ENCODE peak calls at places on chromosomes 13 and 19, in six cellular contexts. U, F, Z, Y, W and M are unnamed samples.

GRCh38 chr19:31666126-31666525 is 316.9 kb upstream of the TSHZ3 start:
- DNase-seq in U (no peak), F (no peak), Z (no peak), Y (no peak), W (no peak), M (no peak)

GRCh38 chr19:17726914-17727773 is 7.9 kb downstream of the MAP1S start:
- DNase-seq in U (no peak), F (no peak), Z (no peak), Y (no peak), W (no peak), M (no peak)

GRCh38 chr13:33536639-33537425 is 251.3 kb upstream of the STARD13 start:
- DNase-seq in U (no peak), F (no peak), Z (no peak), Y (no peak), W (no peak), M (no peak)

GRCh38 chr19:12933287-12934072 is at the start of gene FARSA:
- DNase-seq in U (peak), F (peak), Z (peak), Y (peak), W (peak), M (peak)

GRCh38 chr13:109144693-109145437 is 515.5 kb downstream of the MYO16 start:
- DNase-seq in U (no peak), F (no peak), Z (no peak), Y (no peak), W (no peak), M (no peak)

GRCh38 chr13:113831061-113831460 is 32.8 kb downstream of the GAS6 start:
- DNase-seq in U (no peak), F (no peak), Z (no peak), Y (no peak), W (no peak), M (no peak)

GRCh38 chr19:42596391-42597071 is 1.8 kb upstream of the CEACAM8 start:
- DNase-seq in U (peak), F (peak), Z (peak), Y (peak), W (no peak), M (peak)

GRCh38 chr19:31675187-31675913 is 326.1 kb upstream of the TSHZ3 start:
- DNase-seq in U (no peak), F (no peak), Z (no peak), Y (no peak), W (no peak), M (no peak)

GRCh38 chr19:48342841-48343540 is 17.6 kb downstream of the EMP3 start:
- DNase-seq in U (no peak), F (no peak), Z (no peak), Y (no peak), W (no peak), M (no peak)

GRCh38 chr19:30428281-30428680 is 56.1 kb downstream of the ZNF536 start:
- DNase-seq in U (no peak), F (no peak), Z (no peak), Y (no peak), W (no peak), M (no peak)

GRCh38 chr19:46351241-46352041 is 4.6 kb downstream of the PPP5C start:
- DNase-seq in U (peak), F (no peak), Z (no peak), Y (peak), W (no peak), M (peak)

GRCh38 chr19:10961073-10961762 is 388 bp downstream of the SMARCA4 start:
- DNase-seq in U (peak), F (peak), Z (no peak), Y (peak), W (no peak), M (no peak)

GRCh38 chr19:6499052-6499790 is 2.9 kb downstream of the TUBB4A start:
- DNase-seq in U (no peak), F (no peak), Z (no peak), Y (no peak), W (no peak), M (no peak)

GRCh38 chr19:29841209-29841558 is 29.4 kb downstream of the CCNE1 start:
- DNase-seq in U (no peak), F (no peak), Z (no peak), Y (no peak), W (no peak), M (no peak)

GRCh38 chr19:41376241-41376997 is at the start of gene TMEM91:
- DNase-seq in U (no peak), F (peak), Z (no peak), Y (no peak), W (no peak), M (no peak)

GRCh38 chr13:90760639-90761038 is 586.8 kb upstream of the MIR17HG start:
- DNase-seq in U (no peak), F (no peak), Z (no peak), Y (no peak), W (no peak), M (no peak)

GRCh38 chr19:22622901-22623840 is 11.0 kb upstream of the ZNF492 start:
- DNase-seq in U (no peak), F (peak), Z (no peak), Y (no peak), W (no peak), M (no peak)